ENCODE peak calls at places on chromosomes 7 and 10, in four cellular contexts. Q is RPMI7951, I is A172, L is ELF-1. R is an unnamed sample.

GRCh38 chr7:134016223-134016941 is 110.8 kb upstream of the LRGUK start:
- DNase-seq in L (peak), Q (peak), I (peak), R (peak)

GRCh38 chr7:158727690-158728089 is 23.1 kb upstream of the NCAPG2 start:
- DNase-seq in I (no peak), Q (no peak), L (no peak), R (no peak)

GRCh38 chr7:112550468-112551060 is 69.8 kb downstream of the LSMEM1 start:
- DNase-seq in Q (peak), I (peak), L (no peak), R (peak)

GRCh38 chr10:116974442-116975005 is 30.5 kb downstream of the SHTN1 start:
- DNase-seq in L (no peak), Q (peak), I (peak), R (peak)

GRCh38 chr7:149292101-149292823 is 30.3 kb downstream of the ZNF783 start:
- DNase-seq in I (no peak), L (peak), Q (no peak), R (peak)

GRCh38 chr10:90418869-90419652 is 438.8 kb downstream of the HTR7 start:
- DNase-seq in Q (peak), L (no peak), I (peak), R (peak)

GRCh38 chr10:78426181-78426580 is 392.5 kb downstream of the RPS24 start:
- DNase-seq in Q (no peak), I (no peak), L (no peak), R (no peak)

GRCh38 chr10:114346176-114347031 is 57.9 kb downstream of the AFAP1L2 start:
- DNase-seq in I (no peak), Q (peak), L (peak), R (no peak)